ENCODE peak calls at places on chromosomes 11 and 22, in five cellular contexts. D is lower leg skin, B is right atrium auricular region, Y is HTR-8/SVneo, F is choroid plexus epithelial cell. A is an unnamed sample.

GRCh38 chr11:85886089-85887056 is 31.2 kb downstream of the CCDC83 start:
- DNase-seq in Y (no peak), B (no peak), F (peak), D (no peak), A (no peak)

GRCh38 chr11:76339217-76339616 is 41.7 kb downstream of the THAP12 start:
- DNase-seq in F (peak), D (peak), B (peak), Y (no peak), A (no peak)

GRCh38 chr11:35593143-35593542 is 25.1 kb upstream of the FJX1 start:
- DNase-seq in F (peak), B (peak), Y (peak), D (no peak), A (peak)

GRCh38 chr11:128324051-128324481 is 263.3 kb downstream of the ETS1 start:
- DNase-seq in D (no peak), F (no peak), B (no peak), Y (no peak), A (no peak)

GRCh38 chr22:32528984-32529982 is 54.7 kb downstream of the FBXO7 start:
- DNase-seq in B (peak), F (peak), D (peak), Y (peak), A (peak)

GRCh38 chr11:108645956-108646355 is 18.9 kb upstream of the DDX10 start:
- DNase-seq in D (no peak), B (no peak), F (no peak), Y (no peak), A (no peak)

GRCh38 chr11:84236436-84236835 is 950.3 kb upstream of the CCDC90B start:
- DNase-seq in Y (no peak), D (no peak), B (no peak), F (no peak), A (no peak)

GRCh38 chr22:22342697-22343602 is 98.4 kb downstream of the VPREB1 start:
- DNase-seq in D (no peak), B (no peak), F (peak), Y (peak), A (peak)

GRCh38 chr11:57482782-57483569 is 22.6 kb downstream of the RTN4RL2 start:
- DNase-seq in F (peak), D (no peak), B (no peak), Y (no peak), A (no peak)

GRCh38 chr22:26318975-26319374 is 110.1 kb upstream of the ASPHD2 start:
- DNase-seq in Y (no peak), B (no peak), F (no peak), D (no peak), A (no peak)

GRCh38 chr11:46247664-46248063 is 29.8 kb upstream of the CREB3L1 start:
- DNase-seq in Y (peak), F (peak), D (no peak), B (no peak), A (peak)

GRCh38 chr22:37560682-37561208 is 465 bp downstream of the CDC42EP1 start:
- DNase-seq in B (no peak), Y (no peak), F (peak), D (no peak), A (peak)

GRCh38 chr22:40567106-40567505 is 69.4 kb downstream of the MRTFA start:
- DNase-seq in D (no peak), F (peak), B (no peak), Y (no peak), A (peak)

GRCh38 chr11:33234397-33235168 is 22.6 kb upstream of the HIPK3 start:
- DNase-seq in D (no peak), F (no peak), Y (no peak), B (no peak), A (no peak)

GRCh38 chr22:21641417-21641794 is 696 bp upstream of the SDF2L1 start:
- DNase-seq in B (no peak), Y (no peak), F (peak), D (no peak), A (peak)

GRCh38 chr11:78630561-78631303 is 56.1 kb upstream of the NARS2 start:
- DNase-seq in B (no peak), D (no peak), Y (no peak), F (no peak), A (no peak)